ENCODE peak calls at places on chromosomes 12 and 14, in six cellular contexts. One of them, this sample, is unnamed.

GRCh38 chr12:32080435-32080834 is 26.2 kb upstream of the BICD1 start:
- DNase-seq in effector memory CD4-positive, alpha-beta T cell: no peak
- DNase-seq in HL-60: no peak
- DNase-seq in H1: no peak
- DNase-seq in mammary epithelial cell: no peak
- DNase-seq in uterus: no peak
- DNase-seq in this sample: no peak

GRCh38 chr12:58916153-58916709 is 4.1 kb downstream of the LRIG3 start:
- DNase-seq in effector memory CD4-positive, alpha-beta T cell: no peak
- DNase-seq in HL-60: no peak
- DNase-seq in H1: no peak
- DNase-seq in mammary epithelial cell: no peak
- DNase-seq in uterus: no peak
- DNase-seq in this sample: no peak

GRCh38 chr12:101127521-101128219 is 82.4 kb downstream of the SLC5A8 start:
- DNase-seq in effector memory CD4-positive, alpha-beta T cell: no peak
- DNase-seq in HL-60: no peak
- DNase-seq in H1: no peak
- DNase-seq in mammary epithelial cell: no peak
- DNase-seq in uterus: no peak
- DNase-seq in this sample: no peak

GRCh38 chr14:23181946-23182345 is 1.5 kb downstream of the SLC7A8 start:
- DNase-seq in effector memory CD4-positive, alpha-beta T cell: no peak
- DNase-seq in HL-60: no peak
- DNase-seq in H1: no peak
- DNase-seq in mammary epithelial cell: no peak
- DNase-seq in uterus: no peak
- DNase-seq in this sample: no peak

GRCh38 chr14:105314287-105315185 is at the start of gene PACS2:
- DNase-seq in effector memory CD4-positive, alpha-beta T cell: peak
- DNase-seq in HL-60: peak
- DNase-seq in H1: peak
- DNase-seq in mammary epithelial cell: peak
- DNase-seq in uterus: peak
- DNase-seq in this sample: peak

GRCh38 chr12:9331218-9331626 is 123.0 kb upstream of the PZP start:
- DNase-seq in effector memory CD4-positive, alpha-beta T cell: peak
- DNase-seq in HL-60: peak
- DNase-seq in H1: peak
- DNase-seq in mammary epithelial cell: peak
- DNase-seq in uterus: peak
- DNase-seq in this sample: no peak

GRCh38 chr14:90514015-90514398 is 117.2 kb downstream of the CALM1 start:
- DNase-seq in effector memory CD4-positive, alpha-beta T cell: no peak
- DNase-seq in HL-60: no peak
- DNase-seq in H1: no peak
- DNase-seq in mammary epithelial cell: no peak
- DNase-seq in uterus: no peak
- DNase-seq in this sample: no peak

GRCh38 chr12:1532367-1532752 is 62.0 kb downstream of the FBXL14 start:
- DNase-seq in effector memory CD4-positive, alpha-beta T cell: no peak
- DNase-seq in HL-60: no peak
- DNase-seq in H1: no peak
- DNase-seq in mammary epithelial cell: no peak
- DNase-seq in uterus: no peak
- DNase-seq in this sample: no peak

GRCh38 chr14:74347795-74348100 is 523 bp upstream of the VRTN start:
- DNase-seq in effector memory CD4-positive, alpha-beta T cell: no peak
- DNase-seq in HL-60: no peak
- DNase-seq in H1: no peak
- DNase-seq in mammary epithelial cell: no peak
- DNase-seq in uterus: no peak
- DNase-seq in this sample: no peak

GRCh38 chr12:88188180-88188579 is 46.1 kb downstream of the TMTC3 start:
- DNase-seq in effector memory CD4-positive, alpha-beta T cell: no peak
- DNase-seq in HL-60: no peak
- DNase-seq in H1: no peak
- DNase-seq in mammary epithelial cell: peak
- DNase-seq in uterus: no peak
- DNase-seq in this sample: no peak

GRCh38 chr14:100988411-100988900 is 84.9 kb upstream of the RTL1 start:
- DNase-seq in effector memory CD4-positive, alpha-beta T cell: no peak
- DNase-seq in HL-60: no peak
- DNase-seq in H1: no peak
- DNase-seq in mammary epithelial cell: peak
- DNase-seq in uterus: no peak
- DNase-seq in this sample: no peak

GRCh38 chr12:104669851-104670337 is 213.1 kb downstream of the CHST11 start:
- DNase-seq in effector memory CD4-positive, alpha-beta T cell: peak
- DNase-seq in HL-60: peak
- DNase-seq in H1: no peak
- DNase-seq in mammary epithelial cell: no peak
- DNase-seq in uterus: peak
- DNase-seq in this sample: no peak

GRCh38 chr14:37936971-37937370 is 270.7 kb upstream of the SSTR1 start:
- DNase-seq in effector memory CD4-positive, alpha-beta T cell: no peak
- DNase-seq in HL-60: no peak
- DNase-seq in H1: no peak
- DNase-seq in mammary epithelial cell: no peak
- DNase-seq in uterus: no peak
- DNase-seq in this sample: no peak

DNA sequence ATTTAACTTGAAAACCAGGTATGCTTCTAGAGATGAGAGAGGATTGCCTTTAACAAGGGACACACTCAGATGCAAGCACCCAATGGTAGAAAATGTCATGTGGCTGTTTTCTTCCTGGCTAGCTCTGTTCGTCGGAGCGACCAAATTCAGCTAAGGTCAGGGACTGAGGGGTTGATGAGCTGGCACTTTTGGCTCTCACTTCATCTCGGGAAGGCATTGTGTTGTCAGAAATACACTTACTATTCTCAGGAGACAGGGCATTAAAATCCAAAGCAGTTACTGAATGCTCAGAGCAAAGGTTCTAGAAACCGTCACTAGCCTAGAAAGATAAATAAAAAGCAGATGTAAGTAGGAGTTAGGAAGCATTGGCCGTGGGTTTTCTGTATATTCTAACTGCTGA is 275.7 kb upstream of the SSTR1 start:
- DNase-seq in effector memory CD4-positive, alpha-beta T cell: no peak
- DNase-seq in HL-60: no peak
- DNase-seq in H1: no peak
- DNase-seq in mammary epithelial cell: no peak
- DNase-seq in uterus: no peak
- DNase-seq in this sample: no peak
- H3K27ac ChIP-seq in effector memory CD4-positive, alpha-beta T cell: no peak
- H3K27ac ChIP-seq in HL-60: no peak
- H3K27ac ChIP-seq in H1: no peak
- H3K27ac ChIP-seq in mammary epithelial cell: no peak
- H3K27ac ChIP-seq in uterus: no peak
- H3K27ac ChIP-seq in this sample: no peak

DNA sequence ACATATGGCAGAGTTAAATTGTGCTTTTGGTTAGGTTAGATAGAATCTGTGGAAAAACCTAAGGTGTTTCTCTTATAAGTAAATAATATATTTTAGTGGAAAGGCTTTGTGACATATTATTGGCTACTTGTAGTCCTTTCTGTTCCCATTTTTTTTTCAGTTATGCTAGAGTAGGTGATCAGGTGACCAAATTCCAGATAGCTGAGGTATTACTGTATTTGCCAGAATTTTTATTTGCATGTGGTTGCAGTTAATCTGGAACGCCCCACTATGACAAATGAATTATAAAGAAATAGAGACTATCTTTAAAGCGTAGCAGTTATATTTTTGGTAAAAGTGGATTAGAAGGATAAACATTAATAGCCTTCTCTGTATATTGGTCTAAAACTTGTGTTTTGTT is 52.0 kb downstream of the ARHGAP5 start:
- DNase-seq in effector memory CD4-positive, alpha-beta T cell: no peak
- DNase-seq in HL-60: no peak
- DNase-seq in H1: no peak
- DNase-seq in mammary epithelial cell: peak
- DNase-seq in uterus: no peak
- DNase-seq in this sample: no peak
- H3K27ac ChIP-seq in effector memory CD4-positive, alpha-beta T cell: no peak
- H3K27ac ChIP-seq in HL-60: no peak
- H3K27ac ChIP-seq in H1: no peak
- H3K27ac ChIP-seq in mammary epithelial cell: no peak
- H3K27ac ChIP-seq in uterus: peak
- H3K27ac ChIP-seq in this sample: no peak

GRCh38 chr14:52553002-52553670 is 500 bp downstream of the GPR137C start:
- DNase-seq in effector memory CD4-positive, alpha-beta T cell: no peak
- DNase-seq in HL-60: no peak
- DNase-seq in H1: no peak
- DNase-seq in mammary epithelial cell: peak
- DNase-seq in uterus: peak
- DNase-seq in this sample: peak
- H3K27ac ChIP-seq in effector memory CD4-positive, alpha-beta T cell: peak
- H3K27ac ChIP-seq in HL-60: no peak
- H3K27ac ChIP-seq in H1: no peak
- H3K27ac ChIP-seq in mammary epithelial cell: no peak
- H3K27ac ChIP-seq in uterus: peak
- H3K27ac ChIP-seq in this sample: peak

GRCh38 chr14:93745603-93746273 is 42.5 kb downstream of the PRIMA1 start:
- DNase-seq in effector memory CD4-positive, alpha-beta T cell: no peak
- DNase-seq in HL-60: no peak
- DNase-seq in H1: no peak
- DNase-seq in mammary epithelial cell: no peak
- DNase-seq in uterus: no peak
- DNase-seq in this sample: no peak

GRCh38 chr14:93747102-93747501 is 41.2 kb downstream of the PRIMA1 start:
- DNase-seq in effector memory CD4-positive, alpha-beta T cell: no peak
- DNase-seq in HL-60: no peak
- DNase-seq in H1: no peak
- DNase-seq in mammary epithelial cell: no peak
- DNase-seq in uterus: no peak
- DNase-seq in this sample: no peak

GRCh38 chr14:93747560-93747959 is 40.7 kb downstream of the PRIMA1 start:
- DNase-seq in effector memory CD4-positive, alpha-beta T cell: no peak
- DNase-seq in HL-60: no peak
- DNase-seq in H1: no peak
- DNase-seq in mammary epithelial cell: no peak
- DNase-seq in uterus: no peak
- DNase-seq in this sample: no peak

GRCh38 chr14:93749081-93749430 is 39.2 kb downstream of the PRIMA1 start:
- DNase-seq in effector memory CD4-positive, alpha-beta T cell: no peak
- DNase-seq in HL-60: no peak
- DNase-seq in H1: no peak
- DNase-seq in mammary epithelial cell: no peak
- DNase-seq in uterus: no peak
- DNase-seq in this sample: no peak

GRCh38 chr14:93748208-93749080 is 39.8 kb downstream of the PRIMA1 start:
- DNase-seq in effector memory CD4-positive, alpha-beta T cell: no peak
- DNase-seq in HL-60: no peak
- DNase-seq in H1: no peak
- DNase-seq in mammary epithelial cell: no peak
- DNase-seq in uterus: no peak
- DNase-seq in this sample: no peak
- H3K27ac ChIP-seq in effector memory CD4-positive, alpha-beta T cell: no peak
- H3K27ac ChIP-seq in HL-60: no peak
- H3K27ac ChIP-seq in H1: no peak
- H3K27ac ChIP-seq in mammary epithelial cell: no peak
- H3K27ac ChIP-seq in uterus: no peak
- H3K27ac ChIP-seq in this sample: no peak

DNA sequence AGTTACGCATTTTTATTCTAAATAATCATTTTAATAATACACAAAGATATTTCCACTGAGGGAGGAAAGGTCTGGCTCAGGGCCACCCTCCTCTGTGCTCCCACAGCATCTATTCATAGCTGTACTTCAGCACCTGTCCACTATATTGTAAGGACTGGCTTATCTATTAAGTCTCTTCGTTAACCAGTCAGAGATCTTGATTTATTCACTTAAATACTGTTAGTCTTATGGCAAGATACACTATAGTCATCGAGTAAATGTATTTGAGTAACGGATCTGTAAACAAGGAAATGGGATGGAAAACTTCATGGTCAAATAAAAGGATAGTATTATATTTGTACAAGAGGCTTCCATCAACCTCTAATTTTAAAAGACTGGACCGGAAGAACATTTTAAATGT is 54.6 kb downstream of the SPTLC2 start:
- DNase-seq in effector memory CD4-positive, alpha-beta T cell: no peak
- DNase-seq in HL-60: no peak
- DNase-seq in H1: no peak
- DNase-seq in mammary epithelial cell: no peak
- DNase-seq in uterus: no peak
- DNase-seq in this sample: no peak
- H3K27ac ChIP-seq in effector memory CD4-positive, alpha-beta T cell: no peak
- H3K27ac ChIP-seq in HL-60: no peak
- H3K27ac ChIP-seq in H1: no peak
- H3K27ac ChIP-seq in mammary epithelial cell: no peak
- H3K27ac ChIP-seq in uterus: no peak
- H3K27ac ChIP-seq in this sample: no peak

DNA sequence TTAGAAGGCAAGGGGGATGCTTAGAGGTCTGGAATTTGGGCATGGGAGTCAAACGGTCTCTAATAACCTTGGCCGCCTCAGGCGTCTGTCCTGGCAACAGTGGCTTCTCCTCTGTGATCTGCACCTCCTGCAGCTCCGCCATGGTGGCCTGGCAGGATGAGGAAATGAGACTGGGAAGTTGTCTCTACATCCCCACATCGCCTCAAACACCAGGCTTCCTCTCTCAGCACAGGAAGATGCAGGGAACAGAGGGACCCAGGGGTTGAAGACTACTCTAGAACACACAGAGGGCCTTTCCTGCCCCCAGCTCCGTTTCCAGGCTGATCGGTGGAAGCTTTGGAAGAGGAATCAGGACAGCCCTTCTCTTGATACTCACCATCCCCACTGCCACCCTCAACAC is 1.7 kb downstream of the NDRG2 start:
- DNase-seq in effector memory CD4-positive, alpha-beta T cell: no peak
- DNase-seq in HL-60: no peak
- DNase-seq in H1: no peak
- DNase-seq in mammary epithelial cell: no peak
- DNase-seq in uterus: no peak
- DNase-seq in this sample: no peak
- H3K27ac ChIP-seq in effector memory CD4-positive, alpha-beta T cell: no peak
- H3K27ac ChIP-seq in HL-60: no peak
- H3K27ac ChIP-seq in H1: no peak
- H3K27ac ChIP-seq in mammary epithelial cell: no peak
- H3K27ac ChIP-seq in uterus: peak
- H3K27ac ChIP-seq in this sample: no peak

DNA sequence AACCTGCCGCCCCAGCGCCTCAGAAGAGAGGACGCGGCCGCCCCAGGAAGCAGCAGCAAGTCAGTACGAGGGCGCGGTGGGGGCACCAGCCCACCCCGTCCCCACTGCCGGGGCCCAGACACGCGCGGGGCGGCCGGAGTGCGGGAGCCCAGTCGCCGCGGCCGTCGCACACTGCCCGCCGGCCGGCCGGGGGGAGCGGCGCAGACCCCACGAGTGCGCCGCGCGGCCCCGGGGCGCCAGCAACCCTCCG is 965 bp downstream of the HMGA2 start:
- DNase-seq in effector memory CD4-positive, alpha-beta T cell: no peak
- DNase-seq in HL-60: no peak
- DNase-seq in H1: no peak
- DNase-seq in mammary epithelial cell: no peak
- DNase-seq in uterus: no peak
- DNase-seq in this sample: no peak
- H3K27ac ChIP-seq in effector memory CD4-positive, alpha-beta T cell: no peak
- H3K27ac ChIP-seq in HL-60: no peak
- H3K27ac ChIP-seq in H1: peak
- H3K27ac ChIP-seq in mammary epithelial cell: peak
- H3K27ac ChIP-seq in uterus: no peak
- H3K27ac ChIP-seq in this sample: no peak

GRCh38 chr12:89890191-89890590 is 181.6 kb upstream of the ATP2B1 start:
- DNase-seq in effector memory CD4-positive, alpha-beta T cell: no peak
- DNase-seq in HL-60: no peak
- DNase-seq in H1: no peak
- DNase-seq in mammary epithelial cell: no peak
- DNase-seq in uterus: no peak
- DNase-seq in this sample: no peak
- H3K27ac ChIP-seq in effector memory CD4-positive, alpha-beta T cell: no peak
- H3K27ac ChIP-seq in HL-60: no peak
- H3K27ac ChIP-seq in H1: no peak
- H3K27ac ChIP-seq in mammary epithelial cell: no peak
- H3K27ac ChIP-seq in uterus: no peak
- H3K27ac ChIP-seq in this sample: no peak

GRCh38 chr12:195951-196350 is 18.0 kb downstream of the SLC6A12 start:
- DNase-seq in effector memory CD4-positive, alpha-beta T cell: no peak
- DNase-seq in HL-60: no peak
- DNase-seq in H1: no peak
- DNase-seq in mammary epithelial cell: no peak
- DNase-seq in uterus: no peak
- DNase-seq in this sample: no peak
- H3K27ac ChIP-seq in effector memory CD4-positive, alpha-beta T cell: no peak
- H3K27ac ChIP-seq in HL-60: no peak
- H3K27ac ChIP-seq in H1: no peak
- H3K27ac ChIP-seq in mammary epithelial cell: no peak
- H3K27ac ChIP-seq in uterus: no peak
- H3K27ac ChIP-seq in this sample: no peak